ENCODE peak calls at places on chromosomes 5 and 9, in nine cellular contexts. Q is stimulated activated CD4-positive, alpha-beta T cell treated with anti-CD3 and anti-CD28 coated beads, Interleukin-4, amount 100 ng/mL, for 48 hours; E is BJ; Z is HCT116; W is EH; H is activated effector memory CD4-positive, alpha-beta T cell treated with anti-CD3 and anti-CD28 coated beads, Interleukin-2, amount 50 U/mL, for 16 hours; N is Daoy; P is KG1; K is trophoblast cell. S is an unnamed sample.

GRCh38 chr5:165014439-165014838 is 1509.0 kb downstream of the MAT2B start:
- DNase-seq in Q (no peak), E (no peak), Z (no peak), W (no peak), H (no peak), N (no peak), P (no peak), K (no peak), S (no peak)

GRCh38 chr5:140672455-140673186 is 755 bp downstream of the DND1 start:
- DNase-seq in Q (no peak), E (no peak), Z (no peak), W (peak), H (no peak), N (peak), P (no peak), K (no peak), S (no peak)

GRCh38 chr9:86549434-86549833 is 195.2 kb upstream of the TUT7 start:
- DNase-seq in Q (no peak), E (peak), Z (no peak), W (peak), H (no peak), N (peak), P (no peak), K (no peak), S (no peak)

GRCh38 chr9:116377179-116377790 is 223.7 kb downstream of the PAPPA start:
- DNase-seq in Q (no peak), E (no peak), Z (peak), W (peak), H (no peak), N (peak), P (no peak), K (no peak), S (no peak)

GRCh38 chr5:176625966-176626875 is 4.1 kb downstream of the SNCB start:
- DNase-seq in Q (no peak), E (no peak), Z (no peak), W (no peak), H (no peak), N (no peak), P (no peak), K (no peak), S (no peak)

GRCh38 chr5:20606006-20606405 is 618.0 kb upstream of the CDH18 start:
- DNase-seq in Q (no peak), E (no peak), Z (no peak), W (no peak), H (no peak), N (no peak), P (no peak), K (no peak), S (no peak)

GRCh38 chr9:121838757-121839669 is 187.6 kb downstream of the DAB2IP start:
- DNase-seq in Q (no peak), E (no peak), Z (no peak), W (no peak), H (peak), N (no peak), P (no peak), K (no peak), S (no peak)

GRCh38 chr5:150441813-150442698 is 7.5 kb downstream of the RPS14 start:
- DNase-seq in Q (no peak), E (no peak), Z (no peak), W (no peak), H (no peak), N (peak), P (no peak), K (no peak), S (no peak)

GRCh38 chr5:60521379-60522298 is 178.3 kb downstream of the DEPDC1B start:
- DNase-seq in Q (no peak), E (no peak), Z (no peak), W (no peak), H (no peak), N (no peak), P (no peak), K (no peak), S (peak)

S was measured in GM12865.